ENCODE peak calls at places on chromosomes 3 and 15, in seven cellular contexts. One of them, this sample, is unnamed.

GRCh38 chr15:50390549-50391264 is 33.5 kb upstream of the USP8 start:
- DNase-seq in HCT116: no peak
- DNase-seq in ovary: no peak
- DNase-seq in A549: no peak
- DNase-seq in body of pancreas: no peak
- DNase-seq in stomach: no peak
- DNase-seq in uterus: no peak
- DNase-seq in this sample: no peak

GRCh38 chr3:188976407-188976806 is 195.4 kb upstream of the TPRG1 start:
- DNase-seq in ovary: no peak
- DNase-seq in uterus: no peak
- DNase-seq in HCT116: no peak
- DNase-seq in body of pancreas: no peak
- DNase-seq in A549: no peak
- DNase-seq in stomach: no peak
- DNase-seq in this sample: no peak

GRCh38 chr15:64558460-64559179 is 98.2 kb downstream of the ZNF609 start:
- DNase-seq in uterus: no peak
- DNase-seq in body of pancreas: no peak
- DNase-seq in HCT116: no peak
- DNase-seq in A549: no peak
- DNase-seq in stomach: no peak
- DNase-seq in ovary: no peak
- DNase-seq in this sample: no peak

GRCh38 chr3:155323063-155323666 is 29.7 kb upstream of the STRIT1 start:
- DNase-seq in body of pancreas: peak; percentile 61
- DNase-seq in ovary: no peak
- DNase-seq in A549: peak; percentile 53
- DNase-seq in stomach: no peak
- DNase-seq in HCT116: peak; percentile 68
- DNase-seq in uterus: no peak
- DNase-seq in this sample: peak; percentile 33

GRCh38 chr3:197242784-197243432 is 55.5 kb downstream of the DLG1 start:
- DNase-seq in body of pancreas: no peak
- DNase-seq in A549: no peak
- DNase-seq in uterus: no peak
- DNase-seq in ovary: no peak
- DNase-seq in HCT116: no peak
- DNase-seq in stomach: no peak
- DNase-seq in this sample: no peak

GRCh38 chr3:127750226-127751031 is 71.9 kb downstream of the MGLL start:
- DNase-seq in stomach: no peak
- DNase-seq in A549: no peak
- DNase-seq in HCT116: no peak
- DNase-seq in ovary: no peak
- DNase-seq in uterus: no peak
- DNase-seq in body of pancreas: no peak
- DNase-seq in this sample: peak; percentile 28

GRCh38 chr3:113008117-113008516 is 17.3 kb downstream of the GTPBP8 start:
- DNase-seq in ovary: no peak
- DNase-seq in stomach: no peak
- DNase-seq in HCT116: no peak
- DNase-seq in uterus: no peak
- DNase-seq in A549: no peak
- DNase-seq in body of pancreas: no peak
- DNase-seq in this sample: no peak

GRCh38 chr15:73079570-73079969 is 27.3 kb downstream of the NEO1 start:
- DNase-seq in uterus: no peak
- DNase-seq in body of pancreas: no peak
- DNase-seq in ovary: no peak
- DNase-seq in HCT116: no peak
- DNase-seq in A549: no peak
- DNase-seq in stomach: no peak
- DNase-seq in this sample: no peak

GRCh38 chr3:106326941-106327765 is 458.3 kb upstream of the CBLB start:
- DNase-seq in stomach: no peak
- DNase-seq in body of pancreas: no peak
- DNase-seq in A549: no peak
- DNase-seq in uterus: no peak
- DNase-seq in HCT116: no peak
- DNase-seq in ovary: no peak
- DNase-seq in this sample: no peak

GRCh38 chr3:98954806-98955205 is 53.3 kb upstream of the DCBLD2 start:
- DNase-seq in ovary: no peak
- DNase-seq in uterus: no peak
- DNase-seq in A549: no peak
- DNase-seq in stomach: no peak
- DNase-seq in body of pancreas: no peak
- DNase-seq in HCT116: peak; percentile 44
- DNase-seq in this sample: no peak

GRCh38 chr15:32704343-32705076 is 13.3 kb upstream of the GREM1 start:
- DNase-seq in body of pancreas: no peak
- DNase-seq in uterus: no peak
- DNase-seq in stomach: no peak
- DNase-seq in HCT116: no peak
- DNase-seq in A549: no peak
- DNase-seq in ovary: no peak
- DNase-seq in this sample: no peak

GRCh38 chr3:130293247-130293646 is 52.2 kb upstream of the COL6A5 start:
- DNase-seq in ovary: no peak
- DNase-seq in uterus: no peak
- DNase-seq in HCT116: no peak
- DNase-seq in body of pancreas: no peak
- DNase-seq in A549: no peak
- DNase-seq in stomach: no peak
- DNase-seq in this sample: no peak

GRCh38 chr15:51499379-51499976 is 123.1 kb downstream of the DMXL2 start:
- DNase-seq in ovary: no peak
- DNase-seq in body of pancreas: no peak
- DNase-seq in HCT116: peak; percentile 50
- DNase-seq in stomach: no peak
- DNase-seq in A549: peak; percentile 54
- DNase-seq in uterus: no peak
- DNase-seq in this sample: no peak

DNA sequence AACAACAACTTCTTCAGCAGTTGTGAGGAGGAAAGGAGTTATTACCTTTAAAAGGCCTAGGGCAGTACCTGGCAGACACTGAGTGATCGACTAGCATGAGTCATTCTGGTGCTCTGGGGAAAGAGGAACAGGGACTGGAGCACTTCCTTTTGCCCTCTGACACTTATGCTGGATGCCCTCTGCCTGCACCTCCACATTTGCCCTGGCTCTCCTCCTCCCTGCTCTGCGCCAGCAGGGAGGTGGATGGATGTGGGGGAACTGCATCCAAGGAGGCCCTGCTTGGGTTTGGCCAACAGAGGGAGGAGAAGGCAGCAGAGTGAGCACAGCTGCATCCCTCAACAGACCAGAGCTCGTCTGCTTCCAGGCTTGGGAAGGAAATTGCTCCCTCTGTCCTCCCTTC is 75.1 kb downstream of the SEMA5B start:
- DNase-seq in stomach: no peak
- DNase-seq in HCT116: no peak
- DNase-seq in uterus: no peak
- DNase-seq in ovary: no peak
- DNase-seq in A549: peak; percentile 35
- DNase-seq in body of pancreas: no peak
- DNase-seq in this sample: no peak
- TF ChIP-seq CTCF in stomach: no peak
- TF ChIP-seq CTCF in HCT116: peak; percentile 5
- TF ChIP-seq CTCF in uterus: peak; percentile 29
- TF ChIP-seq CTCF in ovary: no peak
- TF ChIP-seq CTCF in A549: no peak
- TF ChIP-seq CTCF in body of pancreas: no peak
- TF ChIP-seq CTCF in this sample: no peak

GRCh38 chr3:179653106-179653776 is 401 bp downstream of the USP13 start:
- DNase-seq in stomach: peak; percentile 60
- DNase-seq in body of pancreas: peak; percentile 81
- DNase-seq in uterus: peak; percentile 69
- DNase-seq in HCT116: peak; percentile 12
- DNase-seq in ovary: peak; percentile 79
- DNase-seq in A549: peak; percentile 24
- DNase-seq in this sample: peak; percentile 86
- TF ChIP-seq POLR2A in stomach: no peak
- TF ChIP-seq POLR2A in body of pancreas: peak; percentile 22
- TF ChIP-seq POLR2A in uterus: peak; percentile 20
- TF ChIP-seq POLR2A in HCT116: no peak
- TF ChIP-seq POLR2A in ovary: peak; percentile 17
- TF ChIP-seq POLR2A in A549: no peak
- TF ChIP-seq POLR2A in this sample: no peak

DNA sequence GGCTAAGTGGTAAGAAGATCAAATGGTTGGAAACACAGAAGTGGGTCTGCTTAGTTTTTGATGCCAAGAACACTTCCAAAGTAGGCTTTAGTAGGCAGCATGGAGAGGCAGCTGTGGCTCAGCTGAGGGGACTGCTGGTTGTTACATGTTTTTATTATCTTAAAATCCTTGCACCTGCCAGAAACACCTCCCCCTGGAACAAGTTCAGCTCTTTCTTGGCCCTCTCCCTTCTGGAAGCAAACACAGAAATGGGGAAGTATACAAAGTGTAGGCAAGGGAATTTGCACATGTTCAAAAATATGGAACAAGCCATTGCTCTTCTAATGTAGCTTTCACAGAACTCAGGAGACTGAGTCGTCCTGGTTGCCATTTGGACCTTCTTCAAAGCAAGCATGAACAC is 169.1 kb upstream of the SEMA6D start:
- DNase-seq in ovary: no peak
- DNase-seq in A549: no peak
- DNase-seq in stomach: no peak
- DNase-seq in HCT116: no peak
- DNase-seq in body of pancreas: peak; percentile 3
- DNase-seq in uterus: no peak
- DNase-seq in this sample: peak; percentile 41
- H3K4me1 ChIP-seq in ovary: no peaks in the 10 kb centered on the region
- H3K4me1 ChIP-seq in A549: no peaks in the 10 kb centered on the region
- H3K4me1 ChIP-seq in stomach: peaks cover 4% of the 10 kb centered on the region
- H3K4me1 ChIP-seq in HCT116: no peaks in the 10 kb centered on the region
- H3K4me1 ChIP-seq in body of pancreas: no peaks in the 10 kb centered on the region
- H3K4me1 ChIP-seq in uterus: no peaks in the 10 kb centered on the region
- H3K4me1 ChIP-seq in this sample: peaks cover 7% of the 10 kb centered on the region

GRCh38 chr15:63030101-63030528 is 12.4 kb upstream of the TPM1 start:
- DNase-seq in uterus: no peak
- DNase-seq in HCT116: no peak
- DNase-seq in body of pancreas: no peak
- DNase-seq in stomach: no peak
- DNase-seq in ovary: no peak
- DNase-seq in A549: no peak
- DNase-seq in this sample: no peak

GRCh38 chr15:63029701-63030100 is 12.8 kb upstream of the TPM1 start:
- DNase-seq in ovary: no peak
- DNase-seq in stomach: no peak
- DNase-seq in A549: no peak
- DNase-seq in body of pancreas: no peak
- DNase-seq in HCT116: no peak
- DNase-seq in uterus: no peak
- DNase-seq in this sample: no peak

GRCh38 chr15:63028442-63029110 is 14.0 kb upstream of the TPM1 start:
- DNase-seq in uterus: no peak
- DNase-seq in HCT116: no peak
- DNase-seq in stomach: no peak
- DNase-seq in ovary: no peak
- DNase-seq in body of pancreas: no peak
- DNase-seq in A549: no peak
- DNase-seq in this sample: no peak

GRCh38 chr15:63025460-63025859 is 17.1 kb upstream of the TPM1 start:
- DNase-seq in stomach: no peak
- DNase-seq in body of pancreas: no peak
- DNase-seq in A549: no peak
- DNase-seq in uterus: no peak
- DNase-seq in ovary: no peak
- DNase-seq in HCT116: no peak
- DNase-seq in this sample: no peak

GRCh38 chr15:63027646-63028045 is 14.9 kb upstream of the TPM1 start:
- DNase-seq in stomach: no peak
- DNase-seq in A549: no peak
- DNase-seq in ovary: no peak
- DNase-seq in uterus: no peak
- DNase-seq in body of pancreas: no peak
- DNase-seq in HCT116: no peak
- DNase-seq in this sample: no peak
- TF ChIP-seq CTCF in stomach: no peak
- TF ChIP-seq CTCF in A549: no peak
- TF ChIP-seq CTCF in ovary: no peak
- TF ChIP-seq CTCF in uterus: no peak
- TF ChIP-seq CTCF in body of pancreas: no peak
- TF ChIP-seq CTCF in HCT116: no peak
- TF ChIP-seq CTCF in this sample: no peak

GRCh38 chr3:16950845-16951244 is 66.1 kb downstream of the PLCL2 start:
- DNase-seq in uterus: no peak
- DNase-seq in ovary: no peak
- DNase-seq in A549: no peak
- DNase-seq in body of pancreas: no peak
- DNase-seq in HCT116: no peak
- DNase-seq in stomach: no peak
- DNase-seq in this sample: no peak
- TF ChIP-seq POLR2A in uterus: no peak
- TF ChIP-seq POLR2A in ovary: no peak
- TF ChIP-seq POLR2A in A549: no peak
- TF ChIP-seq POLR2A in body of pancreas: no peak
- TF ChIP-seq POLR2A in HCT116: no peak
- TF ChIP-seq POLR2A in stomach: no peak
- TF ChIP-seq POLR2A in this sample: no peak

GRCh38 chr15:35822153-35822552 is 276.2 kb upstream of the DPH6 start:
- DNase-seq in ovary: no peak
- DNase-seq in stomach: no peak
- DNase-seq in uterus: no peak
- DNase-seq in HCT116: no peak
- DNase-seq in A549: no peak
- DNase-seq in body of pancreas: no peak
- DNase-seq in this sample: no peak
- H3K4me1 ChIP-seq in ovary: no peaks in the 10 kb centered on the region
- H3K4me1 ChIP-seq in stomach: no peaks in the 10 kb centered on the region
- H3K4me1 ChIP-seq in uterus: no peaks in the 10 kb centered on the region
- H3K4me1 ChIP-seq in HCT116: no peaks in the 10 kb centered on the region
- H3K4me1 ChIP-seq in A549: no peaks in the 10 kb centered on the region
- H3K4me1 ChIP-seq in body of pancreas: no peaks in the 10 kb centered on the region
- H3K4me1 ChIP-seq in this sample: no peaks in the 10 kb centered on the region

GRCh38 chr15:27244047-27244446 is 273.1 kb downstream of the GABRG3 start:
- DNase-seq in ovary: no peak
- DNase-seq in body of pancreas: no peak
- DNase-seq in A549: no peak
- DNase-seq in HCT116: no peak
- DNase-seq in uterus: no peak
- DNase-seq in stomach: no peak
- DNase-seq in this sample: no peak

GRCh38 chr15:27238209-27238608 is 267.2 kb downstream of the GABRG3 start:
- DNase-seq in A549: no peak
- DNase-seq in HCT116: no peak
- DNase-seq in uterus: no peak
- DNase-seq in ovary: no peak
- DNase-seq in body of pancreas: no peak
- DNase-seq in stomach: no peak
- DNase-seq in this sample: no peak

GRCh38 chr15:27237319-27237939 is 266.4 kb downstream of the GABRG3 start:
- DNase-seq in A549: no peak
- DNase-seq in body of pancreas: no peak
- DNase-seq in stomach: no peak
- DNase-seq in HCT116: no peak
- DNase-seq in ovary: no peak
- DNase-seq in uterus: no peak
- DNase-seq in this sample: no peak

GRCh38 chr15:27241942-27242341 is 271.0 kb downstream of the GABRG3 start:
- DNase-seq in A549: no peak
- DNase-seq in ovary: no peak
- DNase-seq in uterus: no peak
- DNase-seq in stomach: no peak
- DNase-seq in body of pancreas: no peak
- DNase-seq in HCT116: no peak
- DNase-seq in this sample: no peak
- TF ChIP-seq CTCF in A549: no peak
- TF ChIP-seq CTCF in ovary: no peak
- TF ChIP-seq CTCF in uterus: no peak
- TF ChIP-seq CTCF in stomach: no peak
- TF ChIP-seq CTCF in body of pancreas: no peak
- TF ChIP-seq CTCF in HCT116: no peak
- TF ChIP-seq CTCF in this sample: no peak

This sample was measured in thyroid gland.